ENCODE peak calls at places on chromosomes 6 and 20, in six cellular contexts. D, H, B, U, I and V are unnamed samples.

GRCh38 chr6:74087898-74088297 is 391.9 kb downstream of the CD109 start:
- DNase-seq in D (no peak), H (peak; percentile 6), B (no peak), U (no peak), I (no peak), V (no peak)

GRCh38 chr6:1901556-1901955 is 291.8 kb downstream of the FOXC1 start:
- DNase-seq in D (no peak), H (no peak), B (no peak), U (no peak), I (no peak), V (peak; percentile 8)

GRCh38 chr20:15236812-15237211 is 899.4 kb upstream of the FLRT3 start:
- DNase-seq in D (peak; percentile 28), H (peak; percentile 45), B (peak; percentile 29), U (no peak), I (no peak), V (peak; percentile 33)

GRCh38 chr6:131754088-131754487 is 43.3 kb upstream of the CTAGE9 start:
- DNase-seq in D (no peak), H (no peak), B (no peak), U (no peak), I (peak; percentile 72), V (no peak)

GRCh38 chr6:2957696-2958330 is 13.6 kb downstream of the SERPINB6 start:
- DNase-seq in D (no peak), H (no peak), B (no peak), U (no peak), I (no peak), V (no peak)

GRCh38 chr20:43458422-43458924 is 777 bp downstream of the SRSF6 start:
- DNase-seq in D (no peak), H (no peak), B (no peak), U (no peak), I (no peak), V (no peak)

GRCh38 chr6:169783971-169784930 is 32.8 kb downstream of the ERMARD start:
- DNase-seq in D (no peak), H (no peak), B (no peak), U (no peak), I (no peak), V (no peak)

GRCh38 chr20:32231847-32232246 is 24.2 kb downstream of the POFUT1 start:
- DNase-seq in D (peak; percentile 36), H (no peak), B (no peak), U (no peak), I (no peak), V (peak; percentile 63)

GRCh38 chr20:9146649-9147048 is 77.8 kb downstream of the PLCB4 start:
- DNase-seq in D (no peak), H (no peak), B (no peak), U (no peak), I (no peak), V (no peak)

GRCh38 chr6:34095741-34096140 is 50.1 kb downstream of the GRM4 start:
- DNase-seq in D (no peak), H (no peak), B (no peak), U (no peak), I (no peak), V (no peak)

DNA sequence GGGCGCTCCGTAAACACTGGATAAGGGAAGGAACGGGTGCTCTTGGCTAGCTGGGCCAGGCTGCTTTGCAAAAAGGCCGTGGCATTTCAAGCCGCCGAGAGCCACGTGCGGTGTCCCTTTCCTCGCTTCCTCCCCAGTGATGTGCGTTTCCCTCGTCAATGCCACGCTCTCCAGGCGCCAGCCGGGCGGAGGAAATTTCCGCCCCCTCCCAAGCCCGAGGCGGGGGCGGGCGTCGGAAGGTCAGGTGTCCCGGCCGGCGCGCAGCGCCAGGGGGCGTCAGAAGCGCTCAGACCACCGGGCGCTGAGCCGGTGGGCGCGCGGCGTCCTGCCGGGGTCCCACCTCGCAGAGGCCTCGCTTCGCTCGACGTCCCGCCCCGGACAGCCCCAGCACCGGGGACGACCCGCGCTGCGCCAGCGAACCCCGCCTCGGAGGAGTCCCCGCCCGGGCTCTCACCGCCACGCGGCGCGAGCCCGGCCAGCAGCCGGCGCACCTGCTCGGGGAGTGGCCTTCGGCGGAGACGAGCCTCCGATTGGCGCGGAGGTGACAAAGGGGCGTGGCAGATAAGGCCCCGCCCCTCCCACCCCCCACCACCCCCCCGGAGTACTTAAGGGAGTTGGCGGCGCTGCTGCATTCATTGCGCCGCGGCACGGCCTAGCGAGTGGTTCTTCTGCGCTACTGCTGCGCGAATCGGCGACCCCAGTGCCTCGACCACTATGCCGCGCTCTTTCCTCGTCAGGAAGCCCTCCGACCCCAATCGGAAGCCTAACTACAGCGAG is at the start of gene SNAI1:
- DNase-seq in D (peak; percentile 99), H (peak; percentile 66), B (no peak), U (peak; percentile 88), I (peak; percentile 41), V (peak; percentile 81)
- TF ChIP-seq CTCF in D (no peak), H (peak; percentile 62), B (peak; percentile 48), U (peak; percentile 34), I (peak; percentile 25), V (peak; percentile 74)

DNA sequence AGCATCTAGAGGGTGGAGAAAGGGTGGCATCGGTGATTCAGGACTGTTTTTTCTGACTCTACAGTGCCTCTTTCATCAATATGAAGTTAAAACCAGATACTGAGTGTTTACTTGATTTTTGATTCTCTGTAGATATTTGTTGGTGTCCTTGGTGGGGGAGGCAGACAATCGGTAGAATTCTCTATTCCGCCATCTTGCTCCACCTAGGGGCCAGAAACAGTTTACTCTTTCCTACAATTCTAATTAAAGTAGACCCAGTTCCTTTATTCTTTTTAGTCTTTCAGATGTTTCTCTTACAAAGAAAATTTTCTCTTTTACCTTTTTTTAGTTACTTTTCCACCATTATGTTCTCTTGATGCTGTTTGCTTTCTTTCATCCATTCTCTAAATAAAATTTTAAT is 162.1 kb upstream of the RAB32 start:
- DNase-seq in D (no peak), H (no peak), B (no peak), U (no peak), I (no peak), V (no peak)
- TF ChIP-seq CTCF in D (no peak), H (peak; percentile 24), B (peak; percentile 17), U (peak; percentile 15), I (peak; percentile 39), V (no peak)

DNA sequence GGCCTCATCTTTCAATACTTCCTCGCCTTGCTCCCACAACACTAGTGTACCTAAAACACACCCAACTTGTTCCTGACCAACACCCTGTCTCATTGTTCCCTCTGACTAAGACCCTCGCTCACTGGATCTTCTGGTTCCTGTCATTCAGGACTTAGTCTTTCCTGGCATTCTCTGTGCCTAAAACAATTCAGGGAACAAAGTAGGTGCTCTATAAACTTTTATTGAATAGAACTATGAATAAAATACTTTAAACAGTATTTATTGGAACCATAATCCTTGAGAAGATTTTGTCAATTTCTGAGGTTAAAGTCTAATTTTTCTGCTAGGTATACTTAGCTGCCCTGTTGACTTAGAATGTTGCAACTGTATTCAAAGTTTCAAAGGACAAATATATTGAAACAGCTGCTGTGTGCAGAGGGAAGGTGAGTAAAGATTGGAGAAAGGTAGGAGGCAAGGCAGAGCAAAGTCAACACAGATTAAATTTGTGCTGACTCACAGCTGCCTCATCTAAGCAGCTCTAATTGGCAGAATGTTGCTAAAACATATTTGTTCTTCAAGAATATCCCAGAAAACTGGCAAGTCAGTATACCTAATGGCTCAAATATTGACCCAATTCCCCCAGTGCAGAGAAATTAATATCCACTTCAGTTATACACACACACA is 37.6 kb downstream of the GSTA2 start:
- DNase-seq in D (no peak), H (no peak), B (no peak), U (no peak), I (no peak), V (no peak)
- TF ChIP-seq CTCF in D (no peak), H (no peak), B (no peak), U (no peak), I (no peak), V (no peak)

DNA sequence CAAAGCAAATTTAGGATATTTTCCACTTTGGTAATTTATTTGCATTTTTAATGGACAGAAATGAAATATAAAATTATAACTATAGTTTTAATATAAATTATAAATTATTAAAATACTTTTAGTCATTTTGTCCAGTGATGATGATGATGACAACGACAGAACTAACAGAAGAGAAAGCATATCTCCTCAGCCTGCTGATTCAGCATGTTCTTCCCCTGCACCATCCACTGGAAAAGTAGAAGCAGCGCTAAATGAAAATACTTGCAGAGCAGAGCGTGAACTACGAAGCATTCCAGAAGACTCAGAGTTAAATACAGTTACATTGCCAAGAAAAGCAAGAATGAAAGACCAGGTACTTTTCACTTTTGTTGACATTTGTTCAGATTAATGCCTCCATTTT is 64.9 kb downstream of the SENP6 start:
- DNase-seq in D (no peak), H (no peak), B (no peak), U (no peak), I (no peak), V (no peak)
- TF ChIP-seq CTCF in D (no peak), H (no peak), B (no peak), U (no peak), I (no peak), V (no peak)